ENCODE peak calls at places on chromosomes 16 and 17, in ten cellular contexts. W is posterior cingulate gyrus, F is psoas muscle, I is HCT116, O is T1000, U is EL, M is activated T-cell treated with anti-CD3 and anti-CD28 coated beads for 1 hour, Q is endothelial cell, H is fibroblast of the aortic adventitia, J is HT-29. Z is an unnamed sample.

GRCh38 chr17:66354981-66355380 is 52.6 kb downstream of the PRKCA start:
- DNase-seq in I (no peak), M (no peak), O (no peak), H (peak), J (no peak), U (peak), Q (no peak), F (no peak), W (no peak), Z (no peak)

GRCh38 chr16:73193464-73193863 is 145.5 kb upstream of the ZFHX3 start:
- DNase-seq in J (no peak), F (no peak), H (no peak), Q (no peak), M (no peak), W (no peak), I (no peak), U (no peak), O (no peak), Z (no peak)

GRCh38 chr17:36937961-36938565 is 788 bp downstream of the LHX1 start:
- DNase-seq in Q (no peak), H (peak), M (no peak), F (peak), W (no peak), O (no peak), J (no peak), I (no peak), U (no peak), Z (no peak)

GRCh38 chr17:352421-353212 is at the start of gene RPH3AL:
- DNase-seq in I (peak), J (peak), M (no peak), F (peak), H (no peak), O (no peak), W (no peak), Q (no peak), U (no peak), Z (peak)

GRCh38 chr17:67343237-67343636 is 23.1 kb downstream of the PSMD12 start:
- DNase-seq in O (no peak), J (no peak), I (no peak), Q (no peak), H (no peak), F (no peak), W (no peak), U (no peak), M (no peak), Z (no peak)

GRCh38 chr16:88920618-88921602 is 54.5 kb upstream of the PABPN1L start:
- DNase-seq in O (peak), U (peak), Q (peak), H (peak), F (peak), I (no peak), J (peak), M (no peak), W (no peak), Z (peak)

GRCh38 chr16:88023786-88024185 is 72.6 kb downstream of the BANP start:
- DNase-seq in M (no peak), Q (no peak), O (no peak), U (no peak), I (no peak), J (no peak), F (no peak), H (no peak), W (peak), Z (no peak)

GRCh38 chr17:81419886-81420768 is 24.9 kb downstream of the BAHCC1 start:
- DNase-seq in M (no peak), H (no peak), I (no peak), O (no peak), J (peak), F (no peak), Q (no peak), U (peak), W (peak), Z (no peak)

GRCh38 chr17:77601054-77601979 is 357.2 kb upstream of the TNRC6C start:
- DNase-seq in O (no peak), I (no peak), W (no peak), M (no peak), F (peak), H (no peak), U (no peak), Q (no peak), J (no peak), Z (no peak)

GRCh38 chr17:45289316-45290268 is 27.2 kb downstream of the MAP3K14 start:
- DNase-seq in Q (no peak), O (no peak), M (no peak), J (no peak), F (peak), W (peak), U (no peak), I (no peak), H (no peak), Z (no peak)

GRCh38 chr17:41013606-41014005 is 4.7 kb upstream of the KRTAP3-1 start:
- DNase-seq in I (no peak), Q (no peak), J (no peak), W (no peak), F (no peak), O (no peak), M (no peak), U (peak), H (peak), Z (no peak)

GRCh38 chr17:38925263-38925995 is at the start of gene LASP1NB:
- DNase-seq in I (no peak), M (peak), U (no peak), H (peak), Q (no peak), O (no peak), J (no peak), W (peak), F (peak), Z (no peak)

GRCh38 chr17:60163108-60163784 is 13.5 kb downstream of the CA4 start:
- DNase-seq in O (no peak), U (no peak), W (peak), H (no peak), M (no peak), Q (peak), F (no peak), I (no peak), J (no peak), Z (no peak)

GRCh38 chr17:11490171-11490760 is 108.0 kb upstream of the DNAH9 start:
- DNase-seq in U (no peak), J (no peak), O (no peak), H (no peak), Q (no peak), F (no peak), I (no peak), M (no peak), W (no peak), Z (no peak)

GRCh38 chr17:56966277-56966676 is 5.4 kb upstream of the COIL start:
- DNase-seq in H (no peak), J (no peak), F (no peak), I (no peak), O (no peak), W (no peak), M (no peak), Q (no peak), U (no peak), Z (no peak)

GRCh38 chr16:11534262-11534661 is 52.5 kb downstream of the LITAF start:
- DNase-seq in I (no peak), H (peak), O (no peak), Q (no peak), M (no peak), W (no peak), U (no peak), J (no peak), F (no peak), Z (no peak)

GRCh38 chr16:83393196-83393981 is 414.4 kb upstream of the HSBP1 start:
- DNase-seq in W (no peak), I (no peak), U (peak), M (no peak), Q (no peak), J (no peak), O (no peak), F (no peak), H (peak), Z (no peak)

GRCh38 chr16:1261131-1261917 is 5.5 kb downstream of the TPSD1 start:
- DNase-seq in F (no peak), W (no peak), J (no peak), I (no peak), H (no peak), U (peak), Q (no peak), M (no peak), O (no peak), Z (no peak)

GRCh38 chr17:63116228-63116627 is 150.2 kb downstream of the TANC2 start:
- DNase-seq in J (peak), I (no peak), H (no peak), U (no peak), Q (no peak), M (no peak), O (no peak), W (no peak), F (no peak), Z (no peak)

GRCh38 chr17:33200116-33200515 is 93.0 kb downstream of the ASIC2 start:
- DNase-seq in O (no peak), I (no peak), M (no peak), W (no peak), H (no peak), Q (no peak), U (peak), F (no peak), J (peak), Z (no peak)

GRCh38 chr17:77234695-77235094 is 93.9 kb downstream of the SEC14L1 start:
- DNase-seq in O (no peak), W (no peak), M (no peak), U (no peak), H (no peak), F (no peak), I (no peak), Q (no peak), J (no peak), Z (no peak)

GRCh38 chr17:40602445-40603443 is 37.5 kb upstream of the CCR7 start:
- DNase-seq in M (peak), O (no peak), U (no peak), Q (no peak), H (no peak), J (no peak), F (no peak), I (no peak), W (no peak), Z (no peak)